ENCODE peak calls at places on chromosomes 6 and 20, in six cellular contexts. One of them, this sample, is unnamed.

GRCh38 chr20:62561948-62562347 is 80.4 kb upstream of the SLCO4A1 start:
- DNase-seq in IMR-90: no peak
- DNase-seq in mammary epithelial cell: no peak
- DNase-seq in MM.1S: no peak
- DNase-seq in neuronal stem cell: no peak
- DNase-seq in GM23248: no peak
- DNase-seq in this sample: no peak

GRCh38 chr20:10179574-10180298 is 38.9 kb upstream of the SNAP25 start:
- DNase-seq in IMR-90: peak
- DNase-seq in mammary epithelial cell: no peak
- DNase-seq in MM.1S: no peak
- DNase-seq in neuronal stem cell: peak
- DNase-seq in GM23248: peak
- DNase-seq in this sample: no peak

GRCh38 chr6:115901896-115902295 is 158.8 kb downstream of the FRK start:
- DNase-seq in IMR-90: no peak
- DNase-seq in mammary epithelial cell: no peak
- DNase-seq in MM.1S: no peak
- DNase-seq in neuronal stem cell: no peak
- DNase-seq in GM23248: no peak
- DNase-seq in this sample: no peak

GRCh38 chr6:42344756-42345155 is 107.0 kb downstream of the TRERF1 start:
- DNase-seq in IMR-90: peak
- DNase-seq in mammary epithelial cell: no peak
- DNase-seq in MM.1S: no peak
- DNase-seq in neuronal stem cell: no peak
- DNase-seq in GM23248: peak
- DNase-seq in this sample: no peak

GRCh38 chr6:37029249-37029959 is 23.9 kb downstream of the FGD2 start:
- DNase-seq in IMR-90: peak
- DNase-seq in mammary epithelial cell: peak
- DNase-seq in MM.1S: peak
- DNase-seq in neuronal stem cell: peak
- DNase-seq in GM23248: peak
- DNase-seq in this sample: peak

GRCh38 chr6:166036321-166037105 is 131.1 kb downstream of the TBXT start:
- DNase-seq in IMR-90: peak
- DNase-seq in mammary epithelial cell: no peak
- DNase-seq in MM.1S: no peak
- DNase-seq in neuronal stem cell: no peak
- DNase-seq in GM23248: no peak
- DNase-seq in this sample: no peak

GRCh38 chr20:8299921-8300320 is 167.9 kb downstream of the PLCB1 start:
- DNase-seq in IMR-90: peak
- DNase-seq in mammary epithelial cell: no peak
- DNase-seq in MM.1S: no peak
- DNase-seq in neuronal stem cell: no peak
- DNase-seq in GM23248: peak
- DNase-seq in this sample: no peak

GRCh38 chr6:53244958-53245357 is 96.3 kb upstream of the GCM1 start:
- DNase-seq in IMR-90: no peak
- DNase-seq in mammary epithelial cell: no peak
- DNase-seq in MM.1S: peak
- DNase-seq in neuronal stem cell: no peak
- DNase-seq in GM23248: no peak
- DNase-seq in this sample: peak

GRCh38 chr6:115396112-115396906 is 664.4 kb downstream of the FRK start:
- DNase-seq in IMR-90: no peak
- DNase-seq in mammary epithelial cell: no peak
- DNase-seq in MM.1S: no peak
- DNase-seq in neuronal stem cell: no peak
- DNase-seq in GM23248: no peak
- DNase-seq in this sample: no peak

GRCh38 chr6:308307-308706 is 16.0 kb downstream of the DUSP22 start:
- DNase-seq in IMR-90: no peak
- DNase-seq in mammary epithelial cell: no peak
- DNase-seq in MM.1S: no peak
- DNase-seq in neuronal stem cell: no peak
- DNase-seq in GM23248: no peak
- DNase-seq in this sample: no peak

GRCh38 chr20:57265649-57266250 is 691 bp downstream of the BMP7 start:
- DNase-seq in IMR-90: no peak
- DNase-seq in mammary epithelial cell: peak
- DNase-seq in MM.1S: no peak
- DNase-seq in neuronal stem cell: no peak
- DNase-seq in GM23248: no peak
- DNase-seq in this sample: peak
- H3K4me3 ChIP-seq in IMR-90: no peak
- H3K4me3 ChIP-seq in mammary epithelial cell: no peak
- H3K4me3 ChIP-seq in MM.1S: no peak
- H3K4me3 ChIP-seq in neuronal stem cell: peak
- H3K4me3 ChIP-seq in GM23248: peak
- H3K4me3 ChIP-seq in this sample: peak

DNA sequence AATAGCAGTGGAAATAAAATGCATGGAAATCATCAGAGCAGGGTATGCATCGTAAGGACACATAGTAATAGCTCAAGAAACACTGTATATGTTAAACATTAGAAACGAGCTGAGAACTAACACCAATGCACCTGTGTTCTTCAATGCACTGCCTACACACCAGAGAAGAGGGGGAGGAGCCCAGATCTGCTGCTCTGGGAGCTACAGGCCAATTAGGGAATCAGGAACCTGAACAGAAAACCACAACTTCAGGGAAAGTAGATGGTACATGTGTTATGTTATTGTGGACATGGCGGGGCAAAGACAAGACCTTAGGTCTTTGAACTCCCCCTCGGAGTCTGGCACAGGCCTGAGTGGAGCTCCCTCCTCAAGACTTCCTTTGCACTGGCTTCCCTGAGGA is 39.7 kb downstream of the RIPOR3 start:
- DNase-seq in IMR-90: no peak
- DNase-seq in mammary epithelial cell: no peak
- DNase-seq in MM.1S: no peak
- DNase-seq in neuronal stem cell: no peak
- DNase-seq in GM23248: no peak
- DNase-seq in this sample: no peak
- H3K4me2 ChIP-seq in IMR-90: no peak
- H3K4me2 ChIP-seq in mammary epithelial cell: no peak
- H3K4me2 ChIP-seq in MM.1S: no peak
- H3K4me2 ChIP-seq in neuronal stem cell: no peak
- H3K4me2 ChIP-seq in GM23248: no peak
- H3K4me2 ChIP-seq in this sample: no peak

GRCh38 chr6:152426276-152426675 is 210.9 kb downstream of the SYNE1 start:
- DNase-seq in IMR-90: no peak
- DNase-seq in mammary epithelial cell: peak
- DNase-seq in MM.1S: no peak
- DNase-seq in neuronal stem cell: no peak
- DNase-seq in GM23248: no peak
- DNase-seq in this sample: no peak
- H2AFZ ChIP-seq in IMR-90: no peak
- H2AFZ ChIP-seq in mammary epithelial cell: no peak
- H2AFZ ChIP-seq in MM.1S: no peak
- H2AFZ ChIP-seq in neuronal stem cell: no peak
- H2AFZ ChIP-seq in GM23248: no peak
- H2AFZ ChIP-seq in this sample: no peak

DNA sequence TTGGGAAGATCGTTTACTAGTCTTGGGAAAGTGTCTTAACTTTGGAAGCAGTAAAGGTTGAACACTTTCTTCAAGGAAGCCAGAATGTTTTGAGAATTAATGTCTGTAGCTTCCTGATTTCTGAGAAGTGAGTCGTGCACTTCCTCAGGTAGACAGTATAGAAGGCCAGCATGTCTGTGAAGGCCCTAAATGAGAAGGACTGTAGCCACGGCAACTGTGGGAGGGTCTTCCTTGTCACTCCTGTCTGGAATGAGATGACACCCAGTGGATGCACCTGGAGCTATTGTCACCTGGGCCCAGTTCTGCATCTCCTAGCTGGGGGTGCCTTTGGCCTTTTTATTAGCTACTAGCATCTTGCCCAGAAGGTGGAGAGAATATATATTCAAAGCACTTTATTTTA is 8.8 kb downstream of the STX16 start:
- DNase-seq in IMR-90: no peak
- DNase-seq in mammary epithelial cell: peak
- DNase-seq in MM.1S: no peak
- DNase-seq in neuronal stem cell: no peak
- DNase-seq in GM23248: no peak
- DNase-seq in this sample: no peak
- H3K4me3 ChIP-seq in IMR-90: no peak
- H3K4me3 ChIP-seq in mammary epithelial cell: no peak
- H3K4me3 ChIP-seq in MM.1S: no peak
- H3K4me3 ChIP-seq in neuronal stem cell: no peak
- H3K4me3 ChIP-seq in GM23248: no peak
- H3K4me3 ChIP-seq in this sample: no peak

DNA sequence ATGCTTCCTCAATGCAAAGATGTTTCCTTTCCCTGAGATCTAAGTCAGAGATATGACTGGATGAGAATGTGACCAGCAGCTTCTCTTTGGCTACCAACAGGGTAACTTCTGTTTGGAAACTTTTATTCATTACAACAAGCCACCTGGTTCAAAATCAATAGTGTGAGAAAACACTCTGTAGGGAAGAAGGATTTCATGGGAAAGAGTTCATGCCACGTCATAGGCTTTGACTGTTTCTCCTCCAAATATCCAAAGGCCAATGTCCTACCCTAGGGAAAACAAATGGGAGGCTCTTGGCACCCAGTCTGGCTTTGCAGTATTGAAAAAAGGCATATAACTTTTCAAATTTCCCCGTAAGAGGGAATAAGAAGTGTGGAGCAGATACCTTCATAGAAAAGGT is 245.5 kb downstream of the FNDC1 start:
- DNase-seq in IMR-90: no peak
- DNase-seq in mammary epithelial cell: no peak
- DNase-seq in MM.1S: no peak
- DNase-seq in neuronal stem cell: no peak
- DNase-seq in GM23248: no peak
- DNase-seq in this sample: no peak
- H3K4me2 ChIP-seq in IMR-90: no peak
- H3K4me2 ChIP-seq in mammary epithelial cell: no peak
- H3K4me2 ChIP-seq in MM.1S: no peak
- H3K4me2 ChIP-seq in neuronal stem cell: no peak
- H3K4me2 ChIP-seq in GM23248: no peak
- H3K4me2 ChIP-seq in this sample: no peak

GRCh38 chr20:22931653-22932052 is 103.5 kb upstream of the SSTR4 start:
- DNase-seq in IMR-90: no peak
- DNase-seq in mammary epithelial cell: no peak
- DNase-seq in MM.1S: no peak
- DNase-seq in neuronal stem cell: no peak
- DNase-seq in GM23248: no peak
- DNase-seq in this sample: no peak
- H2AFZ ChIP-seq in IMR-90: no peak
- H2AFZ ChIP-seq in mammary epithelial cell: no peak
- H2AFZ ChIP-seq in MM.1S: no peak
- H2AFZ ChIP-seq in neuronal stem cell: no peak
- H2AFZ ChIP-seq in GM23248: no peak
- H2AFZ ChIP-seq in this sample: no peak

DNA sequence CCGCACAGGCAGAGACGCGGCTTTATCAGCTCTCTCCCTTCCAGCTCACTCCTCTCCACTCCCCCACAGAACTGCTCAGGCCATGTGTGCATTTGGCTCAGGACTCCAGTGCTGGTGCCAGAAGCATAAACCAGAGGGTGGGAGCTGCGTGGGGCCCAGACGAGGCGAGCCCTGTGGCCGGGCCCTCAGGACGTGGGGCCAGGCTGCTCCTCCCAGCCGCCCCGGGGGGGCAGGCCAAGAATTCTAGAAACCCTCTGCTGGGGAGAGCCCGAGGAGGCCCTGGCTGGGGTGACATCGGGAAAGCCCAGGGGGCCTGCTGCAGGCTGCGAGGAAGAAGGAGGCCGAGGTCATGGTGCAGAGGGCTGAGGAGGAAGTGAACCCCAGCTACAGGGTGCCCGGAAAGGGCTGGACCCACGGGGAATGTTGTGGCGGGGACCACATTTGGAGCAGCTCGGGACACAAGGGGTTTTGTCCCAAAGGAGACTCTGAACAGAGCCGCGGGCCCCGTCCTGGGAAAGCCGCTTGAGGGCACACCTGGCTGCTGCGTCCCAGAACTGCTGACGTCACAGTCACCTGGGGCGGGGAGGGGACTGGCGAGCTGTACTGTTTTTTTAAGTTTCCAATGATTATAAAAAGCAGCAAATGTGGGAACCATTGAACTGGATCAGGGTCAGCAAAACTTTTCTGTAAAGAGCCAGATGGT is 107.1 kb downstream of the BANF2 start:
- DNase-seq in IMR-90: peak
- DNase-seq in mammary epithelial cell: no peak
- DNase-seq in MM.1S: no peak
- DNase-seq in neuronal stem cell: no peak
- DNase-seq in GM23248: peak
- DNase-seq in this sample: no peak
- H3K4me3 ChIP-seq in IMR-90: no peak
- H3K4me3 ChIP-seq in mammary epithelial cell: no peak
- H3K4me3 ChIP-seq in MM.1S: no peak
- H3K4me3 ChIP-seq in neuronal stem cell: no peak
- H3K4me3 ChIP-seq in GM23248: peak
- H3K4me3 ChIP-seq in this sample: no peak